ENCODE peak calls at places on chromosomes 11 and 22, in ten cellular contexts. Y is RWPE1; A is thoracic aorta; H is fibroblast of pulmonary artery; F is AG09309; R is B cell; W is MCF 10A; N is transverse colon; E is cardiac fibroblast; C is activated CD8-positive, alpha-beta T cell treated with anti-CD3 and anti-CD28 coated beads for 36 hours. Q is an unnamed sample.

GRCh38 chr11:3169235-3169951 is 4.3 kb upstream of the OSBPL5 start:
- DNase-seq in W (peak), F (no peak), H (peak), N (peak), R (no peak), E (peak), Y (peak), A (no peak), C (peak), Q (no peak)

GRCh38 chr11:31692466-31692865 is 118.7 kb downstream of the PAX6 start:
- DNase-seq in E (no peak), Y (no peak), F (no peak), A (no peak), H (no peak), N (no peak), W (no peak), C (no peak), R (no peak), Q (no peak)

GRCh38 chr11:8265681-8266241 is 2.1 kb upstream of the LMO1 start:
- DNase-seq in H (no peak), C (no peak), R (peak), E (no peak), A (no peak), N (no peak), Y (no peak), F (no peak), W (no peak), Q (no peak)

GRCh38 chr11:107791343-107792048 is 67.1 kb downstream of the SLC35F2 start:
- DNase-seq in R (no peak), H (no peak), C (no peak), F (no peak), A (no peak), Y (no peak), N (no peak), W (no peak), E (no peak), Q (no peak)

GRCh38 chr11:24588075-24588474 is 91.2 kb downstream of the LUZP2 start:
- DNase-seq in F (no peak), C (no peak), R (no peak), W (peak), H (peak), N (no peak), E (peak), A (no peak), Y (peak), Q (no peak)

GRCh38 chr11:47516984-47517853 is 35.7 kb downstream of the CELF1 start:
- DNase-seq in Y (no peak), H (no peak), N (no peak), E (no peak), F (no peak), W (no peak), A (no peak), R (no peak), C (no peak), Q (no peak)

GRCh38 chr11:10725907-10726253 is 25.2 kb upstream of the CTR9 start:
- DNase-seq in E (no peak), A (no peak), C (no peak), H (no peak), Y (no peak), F (no peak), N (no peak), W (no peak), R (no peak), Q (no peak)

GRCh38 chr11:34960277-34960676 is 43.9 kb downstream of the PDHX start:
- DNase-seq in Y (no peak), C (no peak), W (peak), A (no peak), R (no peak), F (no peak), E (peak), H (no peak), N (no peak), Q (no peak)

GRCh38 chr11:99893803-99894202 is 793.3 kb upstream of the ARHGAP42 start:
- DNase-seq in H (no peak), Y (no peak), R (no peak), W (no peak), A (no peak), C (no peak), E (no peak), N (no peak), F (no peak), Q (no peak)

GRCh38 chr22:31103899-31104694 is 3.3 kb downstream of the SELENOM start:
- DNase-seq in N (no peak), F (no peak), A (no peak), E (no peak), R (no peak), C (no peak), W (no peak), H (no peak), Y (no peak), Q (no peak)

GRCh38 chr11:128894685-128895084 is 3.5 kb downstream of the KCNJ5 start:
- DNase-seq in A (no peak), W (no peak), N (peak), C (no peak), R (no peak), H (no peak), F (no peak), E (no peak), Y (no peak), Q (peak)

GRCh38 chr11:120696597-120696996 is 185.0 kb downstream of the GRIK4 start:
- DNase-seq in Y (no peak), R (no peak), N (no peak), E (no peak), F (no peak), W (no peak), C (no peak), A (no peak), H (no peak), Q (no peak)

GRCh38 chr11:33039274-33040126 is at the start of gene TCP11L1:
- DNase-seq in A (peak), C (peak), F (peak), Y (peak), E (peak), R (peak), H (peak), W (peak), N (peak), Q (peak)

GRCh38 chr11:79375818-79376550 is 64.8 kb downstream of the TENM4 start:
- DNase-seq in Y (peak), H (no peak), N (no peak), E (no peak), W (peak), C (no peak), A (no peak), F (no peak), R (no peak), Q (no peak)

GRCh38 chr22:35312198-35313059 is 12.7 kb downstream of the TOM1 start:
- DNase-seq in Y (peak), F (peak), C (peak), W (peak), R (no peak), A (no peak), E (peak), H (no peak), N (peak), Q (peak)

GRCh38 chr11:11607772-11608171 is 14.0 kb downstream of the GALNT18 start:
- DNase-seq in C (no peak), R (no peak), W (peak), E (no peak), F (no peak), Y (peak), A (no peak), N (no peak), H (no peak), Q (peak)

GRCh38 chr11:129320485-129320884 is 55.2 kb upstream of the BARX2 start:
- DNase-seq in E (no peak), H (no peak), C (no peak), R (no peak), A (no peak), F (no peak), N (no peak), Y (no peak), W (no peak), Q (no peak)

GRCh38 chr11:36352919-36353318 is 56.8 kb downstream of the PRR5L start:
- DNase-seq in Y (no peak), H (no peak), F (no peak), C (peak), W (no peak), R (no peak), E (no peak), N (no peak), A (no peak), Q (no peak)

GRCh38 chr22:50199251-50199721 is 1.5 kb upstream of the SELENOO start:
- DNase-seq in W (no peak), R (no peak), N (no peak), H (no peak), F (no peak), A (no peak), E (no peak), Y (no peak), C (no peak), Q (no peak)

GRCh38 chr11:130710442-130711101 is 205.7 kb downstream of the SNX19 start:
- DNase-seq in H (no peak), R (peak), Y (no peak), A (no peak), W (no peak), F (no peak), E (peak), N (peak), C (no peak), Q (no peak)

GRCh38 chr11:103927535-103927934 is 108.9 kb upstream of the DDI1 start:
- DNase-seq in A (no peak), E (peak), N (no peak), Y (peak), F (no peak), H (peak), W (peak), C (no peak), R (no peak), Q (no peak)

GRCh38 chr11:128354476-128354875 is 232.9 kb downstream of the ETS1 start:
- DNase-seq in W (peak), R (no peak), C (no peak), Y (no peak), A (no peak), N (no peak), F (no peak), E (peak), H (peak), Q (no peak)

GRCh38 chr11:37511425-37511933 is 913.4 kb upstream of the RAG2 start:
- DNase-seq in C (no peak), A (no peak), N (no peak), F (no peak), H (peak), E (peak), W (peak), R (no peak), Y (peak), Q (no peak)

GRCh38 chr11:23113887-23114216 is 253.6 kb upstream of the CCDC179 start:
- DNase-seq in F (no peak), W (no peak), R (no peak), H (no peak), Y (no peak), E (no peak), C (no peak), N (no peak), A (no peak), Q (no peak)

GRCh38 chr11:126583101-126583500 is 227.6 kb downstream of the ST3GAL4 start:
- DNase-seq in Y (no peak), F (no peak), A (no peak), R (no peak), W (no peak), N (no peak), C (no peak), E (no peak), H (no peak), Q (no peak)

GRCh38 chr11:65305501-65306268 is 9.0 kb upstream of the CDC42EP2 start:
- DNase-seq in R (no peak), H (peak), F (no peak), W (no peak), Y (no peak), A (no peak), N (peak), E (peak), C (no peak), Q (peak)

GRCh38 chr11:8789864-8790263 is 107.3 kb downstream of the RPL27A start:
- DNase-seq in N (peak), R (no peak), Y (no peak), W (no peak), H (no peak), E (no peak), F (no peak), C (no peak), A (no peak), Q (no peak)

GRCh38 chr11:70899616-70900015 is 352.8 kb downstream of the SHANK2 start:
- DNase-seq in H (no peak), W (no peak), R (no peak), Y (no peak), C (no peak), F (no peak), E (no peak), A (no peak), N (no peak), Q (no peak)

GRCh38 chr22:40856513-40857308 is at the start of the genes ST13 and XPNPEP3:
- DNase-seq in Y (peak), R (peak), W (peak), E (peak), A (peak), H (peak), N (peak), C (peak), F (peak), Q (peak)
- TF ChIP-seq CTCF in Y (no peak), R (peak), W (no peak), E (no peak), A (no peak), H (no peak), N (peak), C (peak), F (peak), Q (no peak)

GRCh38 chr11:72926076-72926475 is 111.9 kb downstream of the ATG16L2 start:
- DNase-seq in C (no peak), N (no peak), F (no peak), R (no peak), E (no peak), Y (no peak), W (no peak), A (no peak), H (no peak), Q (no peak)

GRCh38 chr11:72927380-72927779 is 113.2 kb downstream of the ATG16L2 start:
- DNase-seq in W (no peak), R (no peak), F (no peak), Y (no peak), H (no peak), E (no peak), C (no peak), N (no peak), A (no peak), Q (no peak)

GRCh38 chr11:72930011-72930410 is 115.8 kb downstream of the ATG16L2 start:
- DNase-seq in N (no peak), A (no peak), F (peak), C (no peak), Y (no peak), W (peak), R (no peak), E (peak), H (peak), Q (no peak)

GRCh38 chr11:72924568-72925190 is 110.5 kb downstream of the ATG16L2 start:
- DNase-seq in C (no peak), A (no peak), H (peak), F (peak), R (no peak), Y (peak), W (peak), E (peak), N (no peak), Q (no peak)

DNA sequence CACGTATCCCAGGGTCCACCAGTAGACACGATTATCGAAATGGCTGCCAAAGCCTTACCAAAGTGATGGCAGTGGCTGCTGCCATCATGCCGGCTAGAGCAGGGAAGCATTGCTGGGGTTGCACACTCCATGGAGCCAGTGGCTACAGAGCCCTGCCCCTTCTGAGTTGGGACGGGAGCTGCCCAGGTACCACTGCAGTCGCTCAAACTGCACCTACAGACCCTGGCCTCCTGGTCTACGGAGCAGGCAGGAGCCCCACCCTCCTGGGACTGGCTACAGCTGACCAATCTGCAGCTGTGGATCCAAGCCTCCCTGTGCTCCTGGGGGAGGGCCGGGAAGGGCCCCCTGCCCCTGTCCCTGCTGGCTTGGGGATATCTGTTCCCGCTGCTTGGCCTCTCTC is 111.4 kb downstream of the ATG16L2 start:
- DNase-seq in E (no peak), F (no peak), Y (no peak), A (no peak), W (no peak), C (no peak), N (no peak), R (no peak), H (no peak), Q (no peak)
- TF ChIP-seq CTCF in E (no peak), F (no peak), Y (no peak), A (no peak), W (no peak), C (no peak), N (no peak), R (no peak), H (no peak), Q (no peak)

GRCh38 chr11:121757480-121758125 is 304.8 kb upstream of the SORL1-AS1 start:
- DNase-seq in W (no peak), Y (peak), E (no peak), A (no peak), H (no peak), C (no peak), R (no peak), F (no peak), N (no peak), Q (peak)
- TF ChIP-seq CTCF in W (no peak), Y (no peak), E (no peak), A (no peak), H (no peak), C (no peak), R (no peak), F (peak), N (no peak), Q (peak)

DNA sequence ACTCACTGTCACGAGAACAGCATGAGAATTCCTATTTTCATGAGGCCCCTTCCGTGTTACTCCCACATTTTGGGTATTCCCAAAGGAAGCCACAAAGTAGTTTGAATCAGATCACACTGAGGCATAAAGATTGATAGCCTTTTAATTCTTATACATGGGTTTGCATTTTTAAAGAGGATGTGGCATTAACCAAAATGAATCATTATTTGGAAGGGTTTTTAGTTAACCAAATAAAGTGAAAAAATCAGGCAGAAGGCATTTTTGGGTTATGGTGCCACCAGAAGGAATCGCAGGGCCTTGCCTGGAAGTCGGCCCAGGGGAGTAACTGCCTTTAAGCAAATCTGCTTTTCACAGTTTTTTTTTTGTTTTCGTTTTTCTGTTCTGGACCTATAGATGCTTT is 55.4 kb downstream of the HSD17B12 start:
- DNase-seq in W (no peak), E (peak), F (peak), N (no peak), R (no peak), Y (no peak), A (no peak), H (peak), C (no peak), Q (no peak)
- TF ChIP-seq CTCF in W (no peak), E (peak), F (peak), N (no peak), R (no peak), Y (no peak), A (no peak), H (peak), C (no peak), Q (no peak)

DNA sequence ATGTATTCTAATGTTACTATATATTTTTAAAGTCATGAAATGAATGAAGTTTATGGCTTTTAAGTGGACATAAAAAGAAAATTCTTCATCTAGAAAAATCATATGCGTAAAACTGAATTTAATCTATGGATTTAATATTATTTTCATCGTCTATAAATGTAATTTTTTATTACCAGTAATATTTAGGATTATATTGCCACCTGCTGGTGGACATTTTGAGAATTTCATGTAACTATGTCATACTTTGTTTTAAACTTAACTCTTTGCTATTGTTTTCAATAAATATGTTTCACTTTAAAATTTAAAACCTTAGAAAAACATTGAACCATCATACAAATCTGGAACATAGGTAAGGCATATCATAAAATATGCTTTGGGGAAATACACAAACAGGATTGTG is 66.5 kb upstream of the CEP126 start:
- DNase-seq in Y (no peak), A (no peak), R (no peak), H (peak), F (no peak), E (peak), C (no peak), N (no peak), W (peak), Q (no peak)
- TF ChIP-seq CTCF in Y (peak), A (peak), R (peak), H (peak), F (no peak), E (peak), C (peak), N (peak), W (peak), Q (peak)

DNA sequence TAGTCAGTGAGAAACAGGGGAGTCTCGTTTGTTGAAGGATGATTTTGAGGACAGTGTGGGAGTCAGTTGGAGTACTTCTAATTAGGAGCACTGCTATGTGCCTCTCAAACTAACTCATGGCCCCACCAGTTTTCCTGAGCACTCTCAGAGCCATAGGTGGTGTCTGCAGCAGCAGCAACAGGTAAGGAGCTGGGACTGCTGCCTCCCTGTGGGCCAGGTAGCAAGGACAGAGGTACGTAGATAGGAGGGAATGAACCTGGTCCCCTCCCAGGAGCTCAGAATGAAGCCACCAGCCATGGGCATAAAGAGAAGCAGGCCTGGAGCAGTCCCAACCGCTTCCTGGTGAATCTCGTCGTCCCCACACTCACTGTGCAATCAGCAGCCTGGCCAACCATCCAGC is 183.4 kb downstream of the BUD13 start:
- DNase-seq in Y (no peak), C (no peak), E (no peak), H (no peak), W (no peak), R (no peak), N (no peak), A (no peak), F (no peak), Q (no peak)
- TF ChIP-seq CTCF in Y (no peak), C (no peak), E (no peak), H (no peak), W (no peak), R (no peak), N (no peak), A (no peak), F (no peak), Q (no peak)

GRCh38 chr11:80383655-80384054 is 942.8 kb upstream of the TENM4 start:
- DNase-seq in F (no peak), W (peak), R (no peak), C (no peak), E (no peak), N (peak), A (no peak), H (no peak), Y (no peak), Q (no peak)
- TF ChIP-seq CTCF in F (no peak), W (no peak), R (no peak), C (no peak), E (no peak), N (no peak), A (no peak), H (no peak), Y (no peak), Q (no peak)

Q was measured in thyroid gland.